ENCODE peak calls at places on chromosomes 2 and 18, in six cellular contexts. D is GM10248; H is cardiac fibroblast; P is activated CD8-positive, alpha-beta memory T cell treated with anti-CD3 and anti-CD28 coated beads for 1 hour; G is psoas muscle; V is AG04450. U is an unnamed sample.

GRCh38 chr2:97740590-97741182 is 27.3 kb downstream of the ZAP70 start:
- DNase-seq in D (peak), H (peak), P (no peak), G (no peak), V (no peak), U (no peak)

GRCh38 chr2:226690471-226691024 is 109.1 kb downstream of the IRS1 start:
- DNase-seq in D (no peak), H (peak), P (no peak), G (no peak), V (no peak), U (no peak)

GRCh38 chr18:55280515-55280914 is 307.5 kb downstream of the TCF4 start:
- DNase-seq in D (no peak), H (no peak), P (no peak), G (no peak), V (no peak), U (no peak)

GRCh38 chr2:203982276-203982675 is 45.7 kb downstream of the ICOS start:
- DNase-seq in D (no peak), H (no peak), P (no peak), G (no peak), V (no peak), U (no peak)

GRCh38 chr2:145744541-145745386 is 1224.8 kb upstream of the ZEB2 start:
- DNase-seq in D (no peak), H (peak), P (no peak), G (no peak), V (peak), U (no peak)

GRCh38 chr18:11994708-11995444 is 13.6 kb downstream of the IMPA2 start:
- DNase-seq in D (no peak), H (no peak), P (no peak), G (peak), V (no peak), U (no peak)

GRCh38 chr2:85438291-85439110 is 20.0 kb downstream of the SH2D6 start:
- DNase-seq in D (no peak), H (no peak), P (no peak), G (peak), V (no peak), U (no peak)

GRCh38 chr18:10604178-10604577 is 78.4 kb downstream of the NAPG start:
- DNase-seq in D (peak), H (no peak), P (no peak), G (no peak), V (no peak), U (no peak)

GRCh38 chr2:28401-28975 is 17.8 kb downstream of the FAM110C start:
- DNase-seq in D (no peak), H (no peak), P (no peak), G (no peak), V (no peak), U (no peak)

GRCh38 chr18:61546598-61546997 is 213.4 kb downstream of the CDH20 start:
- DNase-seq in D (no peak), H (peak), P (no peak), G (no peak), V (peak), U (no peak)

GRCh38 chr18:70423988-70424387 is 135.1 kb downstream of the SOCS6 start:
- DNase-seq in D (no peak), H (peak), P (no peak), G (no peak), V (no peak), U (no peak)

GRCh38 chr2:174344716-174345472 is 10.1 kb downstream of the SP9 start:
- DNase-seq in D (no peak), H (peak), P (no peak), G (no peak), V (no peak), U (no peak)

GRCh38 chr2:230695551-230695950 is 17.1 kb upstream of the CAB39 start:
- DNase-seq in D (no peak), H (no peak), P (no peak), G (no peak), V (no peak), U (no peak)

GRCh38 chr18:1665064-1665463 is 760.4 kb downstream of the ADCYAP1 start:
- DNase-seq in D (no peak), H (no peak), P (no peak), G (no peak), V (no peak), U (no peak)

GRCh38 chr2:99217929-99218501 is 37.0 kb downstream of the MRPL30 start:
- DNase-seq in D (no peak), H (peak), P (no peak), G (no peak), V (no peak), U (no peak)

U was measured in CD14-positive monocyte.